ENCODE peak calls at places on chromosomes 12 and 14, in eight cellular contexts. Z is HAP-1, D is lower lobe of right lung, O is cardiac fibroblast, B is GM12878, W is stomach, S is heart right ventricle, F is kidney epithelial cell. A is an unnamed sample.
A peak's percentile ranks its signal among the peaks of the same experiment; 100 is the strongest.

GRCh38 chr14:61662437-61663311 is 32.6 kb upstream of the HIF1A start:
- DNase-seq in Z (no peak), D (no peak), O (peak; percentile 89), B (peak; percentile 100), W (peak; percentile 35), S (no peak), F (peak; percentile 86), A (peak; percentile 8)

GRCh38 chr14:69606258-69606657 is 5.1 kb upstream of the SUSD6 start:
- DNase-seq in Z (no peak), D (peak; percentile 75), O (no peak), B (no peak), W (no peak), S (no peak), F (no peak), A (no peak)

GRCh38 chr14:101174522-101174838 is 271.0 kb upstream of the RTL1 start:
- DNase-seq in Z (no peak), D (no peak), O (no peak), B (no peak), W (no peak), S (no peak), F (no peak), A (no peak)

GRCh38 chr12:28242129-28242887 is 52.1 kb downstream of the CCDC91 start:
- DNase-seq in Z (peak; percentile 6), D (no peak), O (no peak), B (no peak), W (no peak), S (no peak), F (no peak), A (no peak)

GRCh38 chr12:113689047-113689610 is 217.5 kb upstream of the LHX5 start:
- DNase-seq in Z (no peak), D (no peak), O (no peak), B (no peak), W (no peak), S (no peak), F (no peak), A (no peak)

GRCh38 chr14:93915070-93915705 is 12.0 kb upstream of the FAM181A start:
- DNase-seq in Z (no peak), D (no peak), O (no peak), B (no peak), W (no peak), S (no peak), F (no peak), A (no peak)

GRCh38 chr14:99619873-99620834 is 16.1 kb upstream of the CCDC85C start:
- DNase-seq in Z (no peak), D (no peak), O (peak; percentile 73), B (no peak), W (no peak), S (peak; percentile 63), F (no peak), A (no peak)

GRCh38 chr12:21696603-21697002 is 39.0 kb upstream of the LDHB start:
- DNase-seq in Z (no peak), D (no peak), O (no peak), B (no peak), W (no peak), S (no peak), F (no peak), A (no peak)

GRCh38 chr14:99026471-99026870 is 245.5 kb downstream of the BCL11B start:
- DNase-seq in Z (no peak), D (no peak), O (no peak), B (no peak), W (no peak), S (no peak), F (no peak), A (no peak)

GRCh38 chr12:125185740-125186470 is 120.7 kb downstream of the AACS start:
- DNase-seq in Z (peak; percentile 93), D (peak; percentile 80), O (peak; percentile 73), B (no peak), W (peak; percentile 78), S (peak; percentile 62), F (no peak), A (peak; percentile 70)

GRCh38 chr12:58105225-58106119 is 164.1 kb downstream of the ATP23 start:
- DNase-seq in Z (no peak), D (no peak), O (peak; percentile 33), B (no peak), W (no peak), S (no peak), F (no peak), A (no peak)

GRCh38 chr12:76763746-76764675 is at the start of gene ZDHHC17:
- DNase-seq in Z (peak; percentile 95), D (peak; percentile 94), O (peak; percentile 93), B (peak; percentile 66), W (peak; percentile 92), S (peak; percentile 90), F (peak; percentile 64), A (peak; percentile 94)

GRCh38 chr12:76765598-76765997 is 1.7 kb downstream of the ZDHHC17 start:
- DNase-seq in Z (no peak), D (no peak), O (no peak), B (no peak), W (no peak), S (no peak), F (no peak), A (no peak)

GRCh38 chr12:76764856-76765255 is 941 bp downstream of the ZDHHC17 start:
- DNase-seq in Z (no peak), D (no peak), O (peak; percentile 36), B (no peak), W (no peak), S (no peak), F (no peak), A (no peak)

GRCh38 chr12:76768566-76768965 is 4.7 kb downstream of the ZDHHC17 start:
- DNase-seq in Z (no peak), D (no peak), O (peak; percentile 35), B (no peak), W (no peak), S (no peak), F (no peak), A (no peak)

DNA sequence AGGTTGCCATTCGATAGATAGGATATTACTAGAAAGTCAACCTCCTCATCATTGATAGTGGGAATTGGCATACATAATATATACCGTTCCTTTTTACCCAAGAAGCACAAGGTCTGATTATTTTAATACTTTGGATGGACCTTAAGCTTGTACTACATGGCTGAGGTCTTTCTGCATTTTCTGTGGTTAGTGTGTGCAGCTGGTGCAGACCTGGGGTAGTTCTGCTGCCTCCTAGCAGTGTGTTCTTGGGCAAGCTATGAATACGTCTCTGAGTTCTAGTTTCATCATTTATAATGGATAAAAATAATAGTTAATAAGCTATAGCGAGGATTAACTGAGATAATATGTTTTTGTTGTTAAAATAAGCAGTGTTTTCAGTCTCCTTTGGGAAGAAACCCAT is 2.2 kb downstream of the ZDHHC17 start:
- DNase-seq in Z (no peak), D (no peak), O (no peak), B (no peak), W (no peak), S (no peak), F (no peak), A (no peak)
- H3K4me3 ChIP-seq in Z (no peak overlapping the region), D (no peak overlapping the region), O (no peak overlapping the region), B (peak overlapping the region; percentile 85), W (no peak overlapping the region), S (no peak overlapping the region), F (no peak overlapping the region), A (no peak overlapping the region)

GRCh38 chr14:97264516-97265230 is 467.5 kb downstream of the VRK1 start:
- DNase-seq in Z (no peak), D (no peak), O (no peak), B (no peak), W (no peak), S (no peak), F (no peak), A (no peak)

GRCh38 chr14:97270308-97270707 is 473.1 kb downstream of the VRK1 start:
- DNase-seq in Z (no peak), D (no peak), O (no peak), B (no peak), W (no peak), S (no peak), F (no peak), A (no peak)

GRCh38 chr14:97266653-97267052 is 469.5 kb downstream of the VRK1 start:
- DNase-seq in Z (no peak), D (no peak), O (no peak), B (no peak), W (no peak), S (no peak), F (peak; percentile 70), A (no peak)

GRCh38 chr14:97262336-97262735 is 465.2 kb downstream of the VRK1 start:
- DNase-seq in Z (no peak), D (no peak), O (no peak), B (no peak), W (no peak), S (no peak), F (no peak), A (no peak)

DNA sequence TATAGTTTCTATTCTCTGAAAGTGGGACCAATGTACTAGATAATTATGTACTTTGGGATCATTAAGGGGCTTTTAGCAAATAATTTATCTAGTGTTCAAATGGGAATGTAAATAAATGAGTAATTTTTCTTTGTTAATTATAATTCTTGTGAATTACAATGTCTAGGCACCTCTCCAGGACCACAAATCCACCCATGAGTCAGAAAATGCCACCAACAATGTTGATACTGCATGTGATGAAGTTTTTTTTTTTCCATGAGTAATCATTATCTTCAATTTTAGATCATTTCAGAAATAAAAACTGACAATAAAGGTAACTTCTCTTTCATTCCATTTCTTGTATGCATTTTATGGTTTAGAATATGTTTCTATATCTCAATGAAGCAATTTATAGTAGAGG is 470.3 kb downstream of the VRK1 start:
- DNase-seq in Z (no peak), D (no peak), O (no peak), B (no peak), W (no peak), S (no peak), F (no peak), A (no peak)
- H3K4me3 ChIP-seq in Z (no peak overlapping the region), D (no peak overlapping the region), O (no peak overlapping the region), B (no peak overlapping the region), W (no peak overlapping the region), S (no peak overlapping the region), F (no peak overlapping the region), A (no peak overlapping the region)

GRCh38 chr12:9240776-9241175 is 32.6 kb upstream of the PZP start:
- DNase-seq in Z (no peak), D (no peak), O (no peak), B (no peak), W (no peak), S (peak; percentile 13), F (no peak), A (no peak)
- H3K4me3 ChIP-seq in Z (no peak overlapping the region), D (peak overlapping the region; percentile 53), O (no peak overlapping the region), B (no peak overlapping the region), W (peak overlapping the region; percentile 35), S (peak overlapping the region; percentile 51), F (no peak overlapping the region), A (no peak overlapping the region)

GRCh38 chr14:88384653-88385205 is 728 bp upstream of the SPATA7 start:
- DNase-seq in Z (no peak), D (no peak), O (peak; percentile 48), B (no peak), W (no peak), S (no peak), F (no peak), A (no peak)

GRCh38 chr14:88385212-88386101 is at the start of gene SPATA7:
- DNase-seq in Z (peak; percentile 97), D (peak; percentile 96), O (peak; percentile 86), B (peak; percentile 25), W (peak; percentile 94), S (peak; percentile 95), F (peak; percentile 53), A (peak; percentile 95)

GRCh38 chr14:88380405-88380804 is 5.1 kb upstream of the SPATA7 start:
- DNase-seq in Z (no peak), D (no peak), O (peak; percentile 42), B (no peak), W (no peak), S (no peak), F (no peak), A (no peak)

GRCh38 chr14:88388741-88389282 is 3.4 kb downstream of the SPATA7 start:
- DNase-seq in Z (no peak), D (no peak), O (peak; percentile 2), B (no peak), W (no peak), S (no peak), F (no peak), A (no peak)

GRCh38 chr14:88386395-88386794 is 938 bp downstream of the SPATA7 start:
- DNase-seq in Z (no peak), D (no peak), O (peak; percentile 45), B (no peak), W (no peak), S (no peak), F (no peak), A (no peak)
- H3K4me3 ChIP-seq in Z (peak overlapping the region; percentile 79), D (peak overlapping the region; percentile 90), O (peak overlapping the region; percentile 80), B (peak overlapping the region; percentile 83), W (peak overlapping the region; percentile 90), S (peak overlapping the region; percentile 80), F (peak overlapping the region; percentile 97), A (peak overlapping the region; percentile 81)

A was measured in pancreas.